ENCODE peak calls at places on chromosomes 7 and 10, in ten cellular contexts. V is AG20443; Q is NCI-H460; A is stimulated activated CD4-positive, alpha-beta T cell treated with anti-CD3 and anti-CD28 coated beads, Interleukin-12 subunit alpha, Interleukin-12 subunit beta, amount 100 ng/mL, for 4 hours; B is type B pancreatic cell; C is C1 segment of cervical spinal cord; O is memory B cell; P is adrenal gland; K is endothelial cell; J is activated effector memory CD4-positive, alpha-beta T cell treated with Interleukin-2 at 50 U/mL for 16 hours. D is an unnamed sample.

GRCh38 chr10:66783296-66783695 is 142.5 kb upstream of the LRRTM3 start:
- DNase-seq in J (no peak), B (no peak), V (no peak), C (no peak), Q (no peak), P (no peak), A (no peak), O (no peak), K (no peak), D (no peak)

GRCh38 chr7:17559388-17559787 is 260.9 kb downstream of the AHR start:
- DNase-seq in J (no peak), C (no peak), V (peak), O (no peak), P (no peak), Q (no peak), A (no peak), K (no peak), B (no peak), D (no peak)

GRCh38 chr10:124091646-124092269 is 1.6 kb downstream of the CHST15 start:
- DNase-seq in O (peak), C (no peak), P (no peak), V (peak), B (no peak), A (no peak), J (no peak), Q (no peak), K (peak), D (no peak)

GRCh38 chr7:30027065-30027456 is 559 bp upstream of the FKBP14 start:
- DNase-seq in P (peak), C (no peak), J (no peak), V (peak), K (no peak), O (no peak), B (no peak), A (no peak), Q (peak), D (peak)

GRCh38 chr10:93447970-93448369 is 34.2 kb downstream of the MYOF start:
- DNase-seq in P (no peak), J (no peak), O (no peak), V (no peak), K (no peak), B (no peak), C (no peak), Q (no peak), A (no peak), D (no peak)

GRCh38 chr7:51040777-51041176 is 258.1 kb upstream of the GRB10 start:
- DNase-seq in C (no peak), J (no peak), V (no peak), P (no peak), A (no peak), B (no peak), O (no peak), K (no peak), Q (no peak), D (no peak)

GRCh38 chr7:102935450-102936110 is 22.8 kb downstream of the LRRC17 start:
- DNase-seq in K (no peak), Q (no peak), O (no peak), P (no peak), V (no peak), B (no peak), C (no peak), A (no peak), J (no peak), D (peak)

GRCh38 chr7:95335093-95335492 is 10.8 kb upstream of the PON1 start:
- DNase-seq in K (no peak), C (no peak), A (no peak), Q (no peak), O (no peak), P (no peak), J (no peak), V (peak), B (no peak), D (peak)

GRCh38 chr7:123769371-123769770 is 20.6 kb upstream of the WASL start:
- DNase-seq in O (no peak), K (no peak), V (peak), A (no peak), B (no peak), J (no peak), Q (peak), P (peak), C (no peak), D (no peak)

GRCh38 chr7:145168879-145169278 is 333.0 kb upstream of the TPK1 start:
- DNase-seq in V (no peak), O (no peak), A (no peak), Q (no peak), J (no peak), C (no peak), K (no peak), P (no peak), B (no peak), D (no peak)

GRCh38 chr10:129966831-129967578 is 2.9 kb upstream of the EBF3 start:
- DNase-seq in P (no peak), A (no peak), V (no peak), K (no peak), O (no peak), C (no peak), B (no peak), Q (no peak), J (no peak), D (no peak)

GRCh38 chr10:59229451-59229850 is 53.0 kb downstream of the PHYHIPL start:
- DNase-seq in C (no peak), O (no peak), K (no peak), P (no peak), J (no peak), Q (no peak), B (no peak), V (no peak), A (no peak), D (no peak)

D was measured in OCI-M1.